ENCODE peak calls at places on chromosomes 5 and 9, in five cellular contexts. O, F, H, S and C are unnamed samples.

GRCh38 chr5:153350192-153350883 is 140.1 kb upstream of the GRIA1 start:
- DNase-seq in O (no peak), F (no peak), H (no peak), S (no peak), C (no peak)

GRCh38 chr5:105088961-105089360 is 1526.4 kb upstream of the NUDT12 start:
- DNase-seq in O (no peak), F (no peak), H (no peak), S (no peak), C (no peak)

GRCh38 chr9:107183176-107183575 is 99.9 kb upstream of the RAD23B start:
- DNase-seq in O (no peak), F (no peak), H (no peak), S (no peak), C (no peak)

GRCh38 chr9:37311938-37312730 is 110.4 kb upstream of the GRHPR start:
- DNase-seq in O (peak), F (no peak), H (peak), S (no peak), C (peak)

GRCh38 chr5:133287500-133287899 is 235.7 kb downstream of the HSPA4 start:
- DNase-seq in O (peak), F (peak), H (peak), S (no peak), C (no peak)

GRCh38 chr5:109038209-109038840 is 290.6 kb downstream of the FER start:
- DNase-seq in O (no peak), F (no peak), H (peak), S (no peak), C (peak)

GRCh38 chr5:27702339-27702820 is 664.0 kb upstream of the CDH9 start:
- DNase-seq in O (peak), F (no peak), H (no peak), S (no peak), C (no peak)

GRCh38 chr5:32130865-32131264 is 43.3 kb downstream of the GOLPH3 start:
- DNase-seq in O (no peak), F (no peak), H (no peak), S (no peak), C (no peak)

GRCh38 chr5:38922199-38922598 is 76.4 kb downstream of the OSMR start:
- DNase-seq in O (peak), F (peak), H (peak), S (no peak), C (peak)

GRCh38 chr9:4297151-4297794 is 2.6 kb downstream of the GLIS3 start:
- DNase-seq in O (peak), F (peak), H (peak), S (no peak), C (peak)

GRCh38 chr5:149133795-149134777 is 7.2 kb upstream of the ABLIM3 start:
- DNase-seq in O (peak), F (no peak), H (peak), S (no peak), C (peak)

GRCh38 chr5:98564836-98565235 is 208.6 kb upstream of the RGMB start:
- DNase-seq in O (peak), F (no peak), H (no peak), S (no peak), C (no peak)

GRCh38 chr5:52794519-52794918 is 6.8 kb downstream of the ITGA1 start:
- DNase-seq in O (no peak), F (no peak), H (no peak), S (no peak), C (no peak)

GRCh38 chr9:137989999-137990715 is 112.6 kb downstream of the CACNA1B start:
- DNase-seq in O (no peak), F (no peak), H (no peak), S (no peak), C (peak)

GRCh38 chr9:93171261-93171660 is 12.7 kb upstream of the WNK2 start:
- DNase-seq in O (no peak), F (no peak), H (no peak), S (no peak), C (no peak)

GRCh38 chr5:128736567-128736966 is 198.5 kb upstream of the FBN2 start:
- DNase-seq in O (peak), F (no peak), H (peak), S (no peak), C (peak)

GRCh38 chr9:106060885-106061284 is 366.5 kb downstream of the TMEM38B start:
- DNase-seq in O (no peak), F (no peak), H (no peak), S (no peak), C (no peak)

GRCh38 chr5:134176523-134177196 is at the start of gene SKP1:
- DNase-seq in O (peak), F (peak), H (peak), S (peak), C (peak)

GRCh38 chr9:16871358-16872151 is 1.1 kb upstream of the BNC2 start:
- DNase-seq in O (peak), F (peak), H (peak), S (no peak), C (peak)

GRCh38 chr9:117354252-117354847 is 60.5 kb downstream of the ASTN2 start:
- DNase-seq in O (no peak), F (no peak), H (no peak), S (no peak), C (no peak)

GRCh38 chr5:138605254-138605972 is 30.2 kb upstream of the HSPA9 start:
- DNase-seq in O (no peak), F (no peak), H (no peak), S (peak), C (no peak)

GRCh38 chr5:136235316-136235715 is 42.4 kb upstream of the SMIM32 start:
- DNase-seq in O (no peak), F (no peak), H (no peak), S (no peak), C (peak)

GRCh38 chr9:74499770-74500583 is 2.8 kb downstream of the RORB start:
- DNase-seq in O (peak), F (peak), H (no peak), S (no peak), C (no peak)
- H2AFZ ChIP-seq in O (no peak), F (no peak), H (no peak), S (no peak), C (no peak)

GRCh38 chr9:114098021-114098659 is 952 bp downstream of the KIF12 start:
- DNase-seq in O (no peak), F (peak), H (peak), S (no peak), C (peak)
- H2AFZ ChIP-seq in O (no peak), F (peak), H (peak), S (no peak), C (peak)

DNA sequence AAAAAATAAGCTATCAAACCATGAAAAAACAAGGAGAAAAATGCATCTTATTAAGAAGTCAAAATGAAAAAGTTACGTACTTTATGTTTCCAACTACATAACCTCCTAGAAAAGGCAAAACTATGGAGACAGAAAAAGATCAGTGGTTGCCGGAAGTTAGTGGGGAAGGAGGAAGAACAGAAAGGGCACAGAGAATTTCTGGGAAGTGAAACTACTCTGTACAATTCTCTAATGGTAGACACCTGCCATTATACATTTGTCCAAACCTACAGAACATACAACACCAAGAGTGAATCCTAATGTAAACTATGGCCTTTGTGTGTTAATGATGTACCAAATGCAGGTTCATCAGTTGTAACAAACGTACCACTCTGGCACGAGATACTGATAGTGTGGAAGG is 25.3 kb downstream of the SMU1 start:
- DNase-seq in O (no peak), F (no peak), H (no peak), S (no peak), C (no peak)
- H2AFZ ChIP-seq in O (no peak), F (no peak), H (no peak), S (no peak), C (no peak)

GRCh38 chr5:81290146-81290545 is 11.2 kb upstream of the ZCCHC9 start:
- DNase-seq in O (peak), F (no peak), H (no peak), S (no peak), C (no peak)
- H2AFZ ChIP-seq in O (no peak), F (no peak), H (no peak), S (no peak), C (no peak)

DNA sequence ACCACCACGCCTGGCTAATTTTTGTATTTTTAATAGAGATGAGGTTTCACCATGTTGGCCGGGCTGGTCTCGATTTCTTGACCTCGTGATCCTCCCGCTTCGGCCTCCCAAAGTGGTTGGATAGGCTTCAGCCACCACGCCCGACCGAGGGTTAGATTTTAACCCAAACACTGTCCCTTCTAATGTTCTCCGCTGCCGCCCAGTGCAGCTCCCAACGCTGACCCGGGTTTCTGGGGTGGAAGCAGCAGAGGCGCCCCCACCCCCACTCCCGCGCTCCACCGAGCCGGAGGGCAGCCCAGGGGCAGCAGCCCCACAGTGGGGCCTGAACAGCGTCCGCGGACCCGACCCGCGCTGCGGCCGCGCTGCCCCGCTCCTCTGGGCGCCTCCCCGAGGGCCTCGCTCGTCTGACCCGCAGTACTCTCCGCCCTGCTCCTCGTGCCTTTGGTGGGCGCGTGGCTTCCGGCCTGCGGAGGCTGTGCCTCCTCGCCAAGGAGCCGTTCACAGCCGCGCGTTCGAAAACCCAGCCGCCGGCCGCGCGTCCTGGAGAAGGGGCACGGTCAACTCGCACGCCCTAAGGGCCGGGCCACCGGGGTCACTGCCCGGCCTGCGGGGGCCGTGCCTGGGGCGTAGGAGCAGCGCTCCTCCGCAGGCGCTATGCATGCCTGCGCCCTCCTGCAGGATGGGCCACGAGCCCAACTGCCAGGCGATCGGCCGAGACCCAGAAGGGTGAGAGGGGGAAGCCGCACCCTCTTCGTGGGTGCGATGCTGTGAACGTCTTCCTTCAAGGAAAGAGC is 83.0 kb downstream of the HSD17B3 start:
- DNase-seq in O (no peak), F (peak), H (no peak), S (no peak), C (no peak)
- H2AFZ ChIP-seq in O (no peak), F (no peak), H (peak), S (no peak), C (peak)

GRCh38 chr5:122835681-122836080 is 9.7 kb upstream of the SNX24 start:
- DNase-seq in O (no peak), F (no peak), H (peak), S (no peak), C (no peak)
- H2AFZ ChIP-seq in O (no peak), F (no peak), H (no peak), S (no peak), C (no peak)

GRCh38 chr5:35877655-35878054 is 21.0 kb downstream of the IL7R start:
- DNase-seq in O (peak), F (no peak), H (no peak), S (no peak), C (no peak)

GRCh38 chr5:35876454-35876853 is 19.8 kb downstream of the IL7R start:
- DNase-seq in O (peak), F (no peak), H (peak), S (no peak), C (no peak)

GRCh38 chr5:35879649-35880048 is 23.0 kb downstream of the IL7R start:
- DNase-seq in O (no peak), F (no peak), H (no peak), S (no peak), C (no peak)

GRCh38 chr5:35878079-35878478 is 21.4 kb downstream of the IL7R start:
- DNase-seq in O (no peak), F (no peak), H (no peak), S (no peak), C (no peak)

DNA sequence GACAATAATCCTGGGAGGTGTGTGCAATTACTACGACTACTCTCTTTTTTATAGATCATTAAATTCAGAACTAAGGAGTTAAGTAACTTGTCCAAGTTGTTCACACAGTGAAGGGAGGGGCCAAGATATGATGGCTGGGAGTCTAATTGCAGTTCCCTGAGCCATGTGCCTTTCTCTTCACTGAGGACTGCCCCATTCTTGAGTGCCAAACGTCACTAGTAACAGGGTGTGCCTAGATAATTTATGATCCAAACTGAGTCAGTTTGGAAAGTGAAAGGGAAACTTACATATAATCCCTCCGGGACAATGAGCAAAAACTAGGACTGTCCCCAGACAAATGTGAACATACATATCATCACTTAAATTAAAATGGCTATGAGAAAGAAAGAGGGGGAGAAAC is 20.2 kb downstream of the IL7R start:
- DNase-seq in O (peak), F (no peak), H (peak), S (no peak), C (peak)
- H2AFZ ChIP-seq in O (no peak), F (no peak), H (no peak), S (no peak), C (no peak)